ENCODE peak calls at places on chromosomes 7 and 10, in nine cellular contexts. One of them, this sample, is unnamed.

GRCh38 chr7:90262438-90262837 is 17.5 kb downstream of the CFAP69 start:
- DNase-seq in cardiac muscle cell: no peak
- DNase-seq in IMR-90: peak
- DNase-seq in trophoblast cell: no peak
- DNase-seq in mucosa of gallbladder: no peak
- DNase-seq in progenitor cell of endocrine pancreas: no peak
- DNase-seq in LoVo: peak
- DNase-seq in activated T-helper 1 cell treated with anti-CD3 and anti-CD28 coated beads, Interleukin-2, amount 50 U/mL, for 16 hours: no peak
- DNase-seq in MV-4-11: peak
- DNase-seq in this sample: peak

GRCh38 chr7:86058649-86059048 is 585.1 kb upstream of the GRM3 start:
- DNase-seq in cardiac muscle cell: no peak
- DNase-seq in IMR-90: no peak
- DNase-seq in trophoblast cell: no peak
- DNase-seq in mucosa of gallbladder: no peak
- DNase-seq in progenitor cell of endocrine pancreas: no peak
- DNase-seq in LoVo: no peak
- DNase-seq in activated T-helper 1 cell treated with anti-CD3 and anti-CD28 coated beads, Interleukin-2, amount 50 U/mL, for 16 hours: no peak
- DNase-seq in MV-4-11: no peak
- DNase-seq in this sample: no peak

GRCh38 chr10:92544296-92544695 is 29.6 kb downstream of the IDE start:
- DNase-seq in cardiac muscle cell: no peak
- DNase-seq in IMR-90: peak
- DNase-seq in trophoblast cell: peak
- DNase-seq in mucosa of gallbladder: no peak
- DNase-seq in progenitor cell of endocrine pancreas: no peak
- DNase-seq in LoVo: no peak
- DNase-seq in activated T-helper 1 cell treated with anti-CD3 and anti-CD28 coated beads, Interleukin-2, amount 50 U/mL, for 16 hours: no peak
- DNase-seq in MV-4-11: peak
- DNase-seq in this sample: no peak

GRCh38 chr10:93206652-93207051 is 133.0 kb downstream of the CYP26A1 start:
- DNase-seq in cardiac muscle cell: peak
- DNase-seq in IMR-90: no peak
- DNase-seq in trophoblast cell: no peak
- DNase-seq in mucosa of gallbladder: no peak
- DNase-seq in progenitor cell of endocrine pancreas: no peak
- DNase-seq in LoVo: no peak
- DNase-seq in activated T-helper 1 cell treated with anti-CD3 and anti-CD28 coated beads, Interleukin-2, amount 50 U/mL, for 16 hours: no peak
- DNase-seq in MV-4-11: no peak
- DNase-seq in this sample: no peak

GRCh38 chr7:55522268-55522902 is 49.9 kb downstream of the VOPP1 start:
- DNase-seq in cardiac muscle cell: no peak
- DNase-seq in IMR-90: no peak
- DNase-seq in trophoblast cell: no peak
- DNase-seq in mucosa of gallbladder: no peak
- DNase-seq in progenitor cell of endocrine pancreas: no peak
- DNase-seq in LoVo: no peak
- DNase-seq in activated T-helper 1 cell treated with anti-CD3 and anti-CD28 coated beads, Interleukin-2, amount 50 U/mL, for 16 hours: no peak
- DNase-seq in MV-4-11: no peak
- DNase-seq in this sample: no peak

GRCh38 chr10:12729885-12730284 is 271.6 kb downstream of the CCDC3 start:
- DNase-seq in cardiac muscle cell: peak
- DNase-seq in IMR-90: no peak
- DNase-seq in trophoblast cell: peak
- DNase-seq in mucosa of gallbladder: no peak
- DNase-seq in progenitor cell of endocrine pancreas: no peak
- DNase-seq in LoVo: no peak
- DNase-seq in activated T-helper 1 cell treated with anti-CD3 and anti-CD28 coated beads, Interleukin-2, amount 50 U/mL, for 16 hours: no peak
- DNase-seq in MV-4-11: no peak
- DNase-seq in this sample: no peak

GRCh38 chr7:44565097-44565794 is 8.5 kb downstream of the DDX56 start:
- DNase-seq in cardiac muscle cell: peak
- DNase-seq in IMR-90: peak
- DNase-seq in trophoblast cell: peak
- DNase-seq in mucosa of gallbladder: peak
- DNase-seq in progenitor cell of endocrine pancreas: peak
- DNase-seq in LoVo: peak
- DNase-seq in activated T-helper 1 cell treated with anti-CD3 and anti-CD28 coated beads, Interleukin-2, amount 50 U/mL, for 16 hours: peak
- DNase-seq in MV-4-11: peak
- DNase-seq in this sample: peak

GRCh38 chr10:104323085-104323484 is 15.2 kb downstream of the ITPRIP start:
- DNase-seq in cardiac muscle cell: no peak
- DNase-seq in IMR-90: no peak
- DNase-seq in trophoblast cell: no peak
- DNase-seq in mucosa of gallbladder: no peak
- DNase-seq in progenitor cell of endocrine pancreas: no peak
- DNase-seq in LoVo: no peak
- DNase-seq in activated T-helper 1 cell treated with anti-CD3 and anti-CD28 coated beads, Interleukin-2, amount 50 U/mL, for 16 hours: no peak
- DNase-seq in MV-4-11: no peak
- DNase-seq in this sample: no peak